ENCODE peak calls at places on chromosomes 3 and 15, in six cellular contexts. S is nephron progenitor cell, R is ovary, K is brain microvascular endothelial cell, X is heart left ventricle, Z is AG04449. E is an unnamed sample.

GRCh38 chr15:64630403-64631107 is 144.8 kb downstream of the RBPMS2 start:
- DNase-seq in S (no peak), R (no peak), K (no peak), X (no peak), Z (no peak), E (no peak)

GRCh38 chr15:69648215-69648614 is 195.6 kb downstream of the RPLP1 start:
- DNase-seq in S (peak), R (peak), K (no peak), X (no peak), Z (no peak), E (no peak)

GRCh38 chr3:120349819-120350125 is 618 bp upstream of the LRRC58 start:
- DNase-seq in S (no peak), R (no peak), K (no peak), X (no peak), Z (no peak), E (peak)

GRCh38 chr15:68999091-68999490 is 15.4 kb upstream of the NOX5 start:
- DNase-seq in S (no peak), R (no peak), K (no peak), X (no peak), Z (no peak), E (no peak)

GRCh38 chr3:11288786-11289637 is 16.8 kb downstream of the ATG7 start:
- DNase-seq in S (no peak), R (peak), K (peak), X (no peak), Z (peak), E (peak)

GRCh38 chr3:42531470-42531869 is 29.0 kb downstream of the VIPR1 start:
- DNase-seq in S (no peak), R (no peak), K (no peak), X (no peak), Z (no peak), E (no peak)

GRCh38 chr3:35666893-35667292 is 27.6 kb downstream of the ARPP21 start:
- DNase-seq in S (no peak), R (no peak), K (peak), X (no peak), Z (no peak), E (no peak)

GRCh38 chr3:138747229-138747628 is 87.5 kb downstream of the PIK3CB start:
- DNase-seq in S (no peak), R (no peak), K (no peak), X (no peak), Z (no peak), E (no peak)

GRCh38 chr3:29329986-29330514 is 49.2 kb downstream of the RBMS3 start:
- DNase-seq in S (no peak), R (no peak), K (peak), X (no peak), Z (no peak), E (no peak)

GRCh38 chr15:53665930-53666329 is 93.5 kb downstream of the WDR72 start:
- DNase-seq in S (no peak), R (no peak), K (no peak), X (no peak), Z (no peak), E (no peak)

GRCh38 chr3:16767006-16767405 is 117.7 kb upstream of the PLCL2 start:
- DNase-seq in S (no peak), R (no peak), K (no peak), X (no peak), Z (no peak), E (no peak)

GRCh38 chr3:141308588-141309218 is 59.6 kb upstream of the ZBTB38 start:
- DNase-seq in S (peak), R (peak), K (peak), X (peak), Z (no peak), E (peak)
- TF ChIP-seq CTCF in S (peak), R (peak), K (peak), X (peak), Z (peak), E (peak)

GRCh38 chr3:17973559-17973906 is 231.1 kb upstream of the TBC1D5 start:
- DNase-seq in S (peak), R (no peak), K (no peak), X (no peak), Z (no peak), E (no peak)

GRCh38 chr3:17972889-17973558 is 230.6 kb upstream of the TBC1D5 start:
- DNase-seq in S (no peak), R (no peak), K (no peak), X (no peak), Z (no peak), E (no peak)

GRCh38 chr3:17972476-17972875 is 230.0 kb upstream of the TBC1D5 start:
- DNase-seq in S (no peak), R (no peak), K (no peak), X (no peak), Z (no peak), E (no peak)

GRCh38 chr3:17972030-17972429 is 229.6 kb upstream of the TBC1D5 start:
- DNase-seq in S (no peak), R (no peak), K (no peak), X (no peak), Z (no peak), E (no peak)

GRCh38 chr3:17974206-17974841 is 231.9 kb upstream of the TBC1D5 start:
- DNase-seq in S (no peak), R (no peak), K (no peak), X (no peak), Z (no peak), E (peak)
- TF ChIP-seq CTCF in S (peak), R (no peak), K (peak), X (no peak), Z (peak), E (no peak)

GRCh38 chr3:49654176-49654825 is 19.9 kb upstream of the APEH start:
- DNase-seq in S (no peak), R (no peak), K (no peak), X (no peak), Z (no peak), E (no peak)

GRCh38 chr3:49654955-49655556 is 19.1 kb upstream of the APEH start:
- DNase-seq in S (no peak), R (no peak), K (no peak), X (no peak), Z (no peak), E (no peak)

GRCh38 chr3:49655731-49656285 is 18.3 kb upstream of the APEH start:
- DNase-seq in S (no peak), R (no peak), K (no peak), X (no peak), Z (no peak), E (no peak)

GRCh38 chr3:49657208-49657915 is 16.8 kb upstream of the APEH start:
- DNase-seq in S (no peak), R (no peak), K (no peak), X (no peak), Z (no peak), E (no peak)

DNA sequence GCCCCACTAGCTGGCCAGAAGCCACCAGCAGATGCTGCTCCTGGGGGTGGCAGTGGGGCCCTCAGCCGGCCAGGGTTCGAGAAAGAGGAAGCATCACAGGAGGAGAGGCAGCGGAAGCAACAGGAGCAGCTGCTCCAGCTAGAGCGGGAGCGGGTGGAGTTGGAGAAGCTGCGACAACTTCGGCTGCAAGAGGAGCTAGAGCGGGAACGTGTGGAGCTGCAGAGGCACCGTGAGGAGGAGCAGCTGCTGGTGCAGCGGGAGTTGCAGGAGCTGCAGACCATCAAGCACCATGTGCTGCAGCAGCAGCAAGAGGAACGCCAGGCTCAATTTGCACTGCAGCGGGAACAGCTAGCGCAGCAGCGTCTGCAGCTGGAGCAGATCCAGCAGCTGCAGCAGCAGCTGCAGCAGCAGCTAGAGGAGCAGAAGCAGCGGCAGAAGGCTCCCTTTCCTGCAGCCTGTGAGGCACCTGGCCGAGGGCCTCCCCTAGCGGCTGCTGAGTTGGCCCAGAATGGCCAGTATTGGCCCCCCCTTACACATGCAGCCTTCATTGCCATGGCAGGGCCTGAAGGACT is 17.5 kb upstream of the APEH start:
- DNase-seq in S (no peak), R (no peak), K (no peak), X (no peak), Z (no peak), E (no peak)
- TF ChIP-seq CTCF in S (no peak), R (no peak), K (peak), X (no peak), Z (peak), E (no peak)

GRCh38 chr3:71310595-71311319 is 272.8 kb downstream of the FOXP1 start:
- DNase-seq in S (no peak), R (peak), K (peak), X (peak), Z (no peak), E (no peak)
- TF ChIP-seq CTCF in S (no peak), R (no peak), K (peak), X (no peak), Z (peak), E (no peak)

GRCh38 chr15:58437531-58438105 is 5.8 kb downstream of the LIPC start:
- DNase-seq in S (no peak), R (no peak), K (peak), X (no peak), Z (no peak), E (no peak)

GRCh38 chr15:58438111-58438510 is 6.3 kb downstream of the LIPC start:
- DNase-seq in S (no peak), R (no peak), K (no peak), X (no peak), Z (no peak), E (no peak)

GRCh38 chr15:58440181-58440910 is 8.6 kb downstream of the LIPC start:
- DNase-seq in S (no peak), R (no peak), K (peak), X (no peak), Z (no peak), E (peak)

GRCh38 chr15:58440922-58441321 is 9.1 kb downstream of the LIPC start:
- DNase-seq in S (no peak), R (no peak), K (no peak), X (no peak), Z (no peak), E (peak)

GRCh38 chr15:58438956-58439355 is 7.2 kb downstream of the LIPC start:
- DNase-seq in S (peak), R (peak), K (peak), X (peak), Z (no peak), E (peak)
- TF ChIP-seq CTCF in S (no peak), R (no peak), K (peak), X (no peak), Z (peak), E (no peak)

DNA sequence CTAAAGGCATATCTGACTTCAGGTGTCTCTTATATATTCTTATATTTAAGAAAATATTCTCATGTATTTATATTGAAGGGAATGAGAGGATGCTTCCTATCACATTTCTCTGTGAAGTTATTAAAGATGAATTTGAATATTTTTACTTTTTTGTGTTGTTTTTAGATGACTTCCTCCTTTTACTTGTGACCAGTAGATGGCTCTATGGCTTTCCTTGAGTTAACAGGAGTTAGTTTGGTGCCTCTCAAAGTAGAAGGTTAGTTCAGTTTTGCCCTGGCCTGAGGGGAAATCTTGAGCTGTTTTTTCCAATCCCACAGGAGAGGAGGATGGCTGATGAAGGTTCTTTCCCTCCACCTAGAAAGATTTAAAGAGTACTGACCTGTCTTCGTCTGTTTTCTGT is 80.7 kb downstream of the SQOR start:
- DNase-seq in S (no peak), R (no peak), K (no peak), X (no peak), Z (no peak), E (no peak)
- TF ChIP-seq CTCF in S (no peak), R (no peak), K (peak), X (no peak), Z (peak), E (peak)

GRCh38 chr15:43186003-43186353 is 775 bp downstream of the CCNDBP1 start:
- DNase-seq in S (no peak), R (no peak), K (no peak), X (no peak), Z (no peak), E (no peak)
- TF ChIP-seq CTCF in S (no peak), R (no peak), K (no peak), X (no peak), Z (no peak), E (no peak)

DNA sequence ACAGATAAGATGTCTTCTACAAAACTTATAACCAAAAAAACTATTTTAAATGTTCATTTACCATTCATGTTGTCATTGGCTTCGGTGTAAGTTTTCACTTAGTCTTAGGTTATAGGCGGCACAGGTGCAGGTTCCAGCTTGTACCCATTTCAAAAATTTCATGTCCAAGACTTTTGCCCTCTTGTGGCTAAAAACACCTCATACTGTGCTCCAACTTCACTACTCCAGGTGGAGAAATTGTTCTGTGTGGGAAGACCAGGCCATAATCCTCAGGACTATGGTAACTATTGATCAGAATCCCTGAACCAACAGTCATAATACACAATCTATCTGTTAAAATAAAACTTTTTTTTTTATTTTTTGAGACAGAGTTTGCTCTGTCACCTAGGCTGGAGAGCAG is 95.2 kb upstream of the ATP11B start:
- DNase-seq in S (no peak), R (no peak), K (no peak), X (no peak), Z (no peak), E (no peak)
- TF ChIP-seq CTCF in S (no peak), R (no peak), K (no peak), X (no peak), Z (no peak), E (no peak)

E was measured in RWPE1.